ENCODE peak calls at places on chromosomes 13 and 19, in ten cellular contexts. S is GM12878; E is lung microvascular endothelial cell; W is stimulated activated CD4-positive, alpha-beta T cell treated with anti-CD3 and anti-CD28 coated beads, Interleukin-4, amount 100 ng/mL, for 24 hours; D is fibroblast of lung; V is non-pigmented ciliary epithelial cell; U is T-helper 9 cell; I is stimulated activated CD8-positive, alpha-beta memory T cell treated with anti-CD3 and anti-CD28 coated beads, Interleukin-7, amount 100 ng/mL, for 1 hour; T is brain microvascular endothelial cell; K is adrenal gland. N is an unnamed sample.

GRCh38 chr13:93882086-93882651 is 597.3 kb downstream of the DCT start:
- DNase-seq in S (no peak), E (no peak), W (no peak), D (peak), V (no peak), U (no peak), I (no peak), T (no peak), K (no peak), N (no peak)

GRCh38 chr19:1980782-1981181 is 34.7 kb downstream of the BTBD2 start:
- DNase-seq in S (no peak), E (no peak), W (no peak), D (no peak), V (no peak), U (no peak), I (no peak), T (no peak), K (no peak), N (peak)

GRCh38 chr19:50943074-50943828 is 9.6 kb downstream of the KLK5 start:
- DNase-seq in S (no peak), E (no peak), W (no peak), D (no peak), V (no peak), U (no peak), I (no peak), T (no peak), K (no peak), N (no peak)

GRCh38 chr13:27641711-27642502 is 20.2 kb downstream of the POLR1D start:
- DNase-seq in S (no peak), E (peak), W (no peak), D (no peak), V (no peak), U (no peak), I (no peak), T (no peak), K (no peak), N (no peak)

GRCh38 chr13:92676246-92676645 is 550.4 kb upstream of the GPC6 start:
- DNase-seq in S (no peak), E (no peak), W (no peak), D (no peak), V (no peak), U (no peak), I (no peak), T (no peak), K (no peak), N (no peak)

GRCh38 chr19:5131866-5132561 is 163.1 kb downstream of the KDM4B start:
- DNase-seq in S (no peak), E (no peak), W (no peak), D (no peak), V (no peak), U (no peak), I (no peak), T (no peak), K (no peak), N (no peak)

GRCh38 chr19:903266-903797 is 9.7 kb downstream of the R3HDM4 start:
- DNase-seq in S (no peak), E (no peak), W (no peak), D (peak), V (no peak), U (no peak), I (no peak), T (no peak), K (no peak), N (no peak)

GRCh38 chr13:60012503-60012902 is 151.2 kb downstream of the DIAPH3 start:
- DNase-seq in S (no peak), E (no peak), W (no peak), D (no peak), V (no peak), U (no peak), I (no peak), T (no peak), K (no peak), N (no peak)

GRCh38 chr19:29497686-29498436 is 27.9 kb upstream of the VSTM2B start:
- DNase-seq in S (no peak), E (no peak), W (no peak), D (no peak), V (no peak), U (no peak), I (no peak), T (no peak), K (no peak), N (no peak)

GRCh38 chr13:32917504-32917903 is 98.7 kb upstream of the KL start:
- DNase-seq in S (peak), E (peak), W (no peak), D (no peak), V (no peak), U (no peak), I (no peak), T (peak), K (no peak), N (no peak)

GRCh38 chr19:17183858-17184271 is 31.3 kb upstream of the USE1 start:
- DNase-seq in S (peak), E (no peak), W (peak), D (no peak), V (no peak), U (no peak), I (no peak), T (no peak), K (no peak), N (no peak)

GRCh38 chr19:50817941-50818858 is 5.4 kb downstream of the KLK1 start:
- DNase-seq in S (peak), E (no peak), W (peak), D (no peak), V (no peak), U (no peak), I (no peak), T (peak), K (peak), N (peak)

GRCh38 chr13:49993666-49994065 is 3.2 kb upstream of the TRIM13 start:
- DNase-seq in S (no peak), E (no peak), W (no peak), D (no peak), V (no peak), U (no peak), I (no peak), T (no peak), K (no peak), N (no peak)

GRCh38 chr13:60226507-60226906 is 62.8 kb upstream of the DIAPH3 start:
- DNase-seq in S (no peak), E (peak), W (no peak), D (peak), V (no peak), U (no peak), I (no peak), T (peak), K (peak), N (peak)

GRCh38 chr19:30580673-30581072 is 208.5 kb downstream of the ZNF536 start:
- DNase-seq in S (no peak), E (no peak), W (no peak), D (no peak), V (no peak), U (no peak), I (no peak), T (no peak), K (no peak), N (no peak)

GRCh38 chr13:85828094-85828684 is 29.0 kb upstream of the SLITRK6 start:
- DNase-seq in S (no peak), E (peak), W (no peak), D (peak), V (no peak), U (no peak), I (no peak), T (peak), K (no peak), N (no peak)

GRCh38 chr19:29524912-29525870 is 603 bp upstream of the VSTM2B start:
- DNase-seq in S (no peak), E (no peak), W (no peak), D (no peak), V (no peak), U (no peak), I (no peak), T (no peak), K (no peak), N (peak)

GRCh38 chr13:98853791-98854191 is 101.3 kb upstream of the SLC15A1 start:
- DNase-seq in S (peak), E (no peak), W (peak), D (peak), V (no peak), U (no peak), I (no peak), T (peak), K (no peak), N (no peak)

GRCh38 chr13:57314897-57315520 is 148.0 kb downstream of the PRR20E start:
- DNase-seq in S (no peak), E (no peak), W (no peak), D (no peak), V (no peak), U (no peak), I (no peak), T (no peak), K (no peak), N (no peak)

GRCh38 chr19:34838753-34839431 is 65.9 kb upstream of the ZNF599 start:
- DNase-seq in S (no peak), E (peak), W (peak), D (peak), V (no peak), U (peak), I (peak), T (no peak), K (no peak), N (peak)

GRCh38 chr19:38265213-38265861 is 964 bp downstream of the SPINT2 start:
- DNase-seq in S (no peak), E (no peak), W (no peak), D (no peak), V (no peak), U (no peak), I (no peak), T (no peak), K (no peak), N (no peak)

GRCh38 chr13:102045713-102046112 is 356.1 kb downstream of the FGF14 start:
- DNase-seq in S (no peak), E (no peak), W (no peak), D (no peak), V (no peak), U (no peak), I (no peak), T (no peak), K (no peak), N (no peak)

GRCh38 chr19:4866595-4867424 is 657 bp downstream of the PLIN3 start:
- DNase-seq in S (no peak), E (peak), W (peak), D (peak), V (no peak), U (peak), I (no peak), T (no peak), K (peak), N (peak)

GRCh38 chr13:23506071-23506820 is 64.0 kb upstream of the TNFRSF19 start:
- DNase-seq in S (no peak), E (no peak), W (no peak), D (peak), V (no peak), U (no peak), I (no peak), T (no peak), K (no peak), N (no peak)

GRCh38 chr13:41533676-41534075 is 76.3 kb downstream of the RGCC start:
- DNase-seq in S (no peak), E (no peak), W (no peak), D (peak), V (no peak), U (no peak), I (no peak), T (no peak), K (no peak), N (no peak)

GRCh38 chr13:30792257-30793000 is 57.1 kb downstream of the ALOX5AP start:
- DNase-seq in S (no peak), E (peak), W (no peak), D (peak), V (peak), U (no peak), I (no peak), T (peak), K (peak), N (peak)

GRCh38 chr13:30619731-30620130 is 2.0 kb downstream of the USPL1 start:
- DNase-seq in S (no peak), E (no peak), W (no peak), D (peak), V (no peak), U (no peak), I (no peak), T (no peak), K (no peak), N (no peak)

GRCh38 chr19:55907286-55907685 is 24.9 kb downstream of the NLRP13 start:
- DNase-seq in S (no peak), E (no peak), W (no peak), D (no peak), V (no peak), U (no peak), I (no peak), T (no peak), K (no peak), N (no peak)

GRCh38 chr13:97429681-97430081 is 4.3 kb upstream of the RAP2A start:
- DNase-seq in S (no peak), E (no peak), W (no peak), D (peak), V (no peak), U (no peak), I (no peak), T (no peak), K (no peak), N (no peak)

GRCh38 chr13:90710355-90710754 is 637.1 kb upstream of the MIR17HG start:
- DNase-seq in S (no peak), E (no peak), W (no peak), D (no peak), V (no peak), U (no peak), I (no peak), T (no peak), K (no peak), N (no peak)

GRCh38 chr19:45769821-45770191 is 754 bp upstream of the SIX5 start:
- DNase-seq in S (no peak), E (no peak), W (peak), D (no peak), V (no peak), U (peak), I (no peak), T (peak), K (peak), N (peak)

GRCh38 chr13:28347456-28348371 is 147.2 kb downstream of the FLT1 start:
- DNase-seq in S (no peak), E (peak), W (no peak), D (no peak), V (no peak), U (no peak), I (no peak), T (peak), K (no peak), N (no peak)

GRCh38 chr13:37868691-37869505 is 674 bp downstream of the TRPC4 start:
- DNase-seq in S (no peak), E (no peak), W (no peak), D (peak), V (no peak), U (no peak), I (no peak), T (peak), K (no peak), N (peak)

GRCh38 chr19:55069137-55069858 is 6.3 kb upstream of the RDH13 start:
- DNase-seq in S (no peak), E (no peak), W (no peak), D (peak), V (no peak), U (no peak), I (no peak), T (no peak), K (no peak), N (peak)

N was measured in right cardiac atrium.